ENCODE peak calls at places on chromosome 11, in four cellular contexts. T is right cardiac atrium, E is right atrium auricular region, V is COLO829. O is an unnamed sample.

GRCh38 chr11:66002648-66003225 is 434 bp downstream of the BANF1 start:
- DNase-seq in T (no peak), E (no peak), V (no peak), O (peak)

GRCh38 chr11:1335811-1336761 is 26.7 kb upstream of the TOLLIP start:
- DNase-seq in T (peak), E (peak), V (peak), O (peak)

GRCh38 chr11:995752-996420 is 40.6 kb downstream of the MUC6 start:
- DNase-seq in T (no peak), E (no peak), V (peak), O (no peak)

GRCh38 chr11:126140932-126141291 is 70.5 kb downstream of the RPUSD4 start:
- DNase-seq in T (peak), E (peak), V (peak), O (peak)

GRCh38 chr11:57482782-57483569 is 22.6 kb downstream of the RTN4RL2 start:
- DNase-seq in T (peak), E (no peak), V (peak), O (peak)

GRCh38 chr11:123624974-123625373 is 29.4 kb downstream of the SCN3B start:
- DNase-seq in T (no peak), E (no peak), V (no peak), O (no peak)

GRCh38 chr11:77201370-77201769 is 73.3 kb downstream of the MYO7A start:
- DNase-seq in T (no peak), E (no peak), V (no peak), O (no peak)

GRCh38 chr11:3160252-3161031 is 4.7 kb downstream of the OSBPL5 start:
- DNase-seq in T (peak), E (peak), V (peak), O (peak)

GRCh38 chr11:61514050-61514917 is 5.7 kb downstream of the LRRC10B start:
- DNase-seq in T (no peak), E (no peak), V (peak), O (no peak)

GRCh38 chr11:61280883-61281580 is 14.1 kb downstream of the VWCE start:
- DNase-seq in T (no peak), E (no peak), V (no peak), O (no peak)

O was measured in left ventricle myocardium inferior.